ENCODE peak calls at places on chromosomes 6 and 20, in five cellular contexts. B is T-helper 1 cell; W is endothelial cell; U is activated CD8-positive, alpha-beta memory T cell treated with anti-CD3 and anti-CD28 coated beads, Interleukin-2, amount 50 U/mL, for 48 hours; G is T-helper 9 cell. D is an unnamed sample.

GRCh38 chr6:153130515-153131036 is 506 bp downstream of the RGS17 start:
- DNase-seq in W (peak), U (no peak), B (no peak), G (no peak), D (no peak)

GRCh38 chr6:127606131-127606562 is 29.2 kb downstream of the C6orf58 start:
- DNase-seq in G (no peak), W (peak), B (no peak), U (no peak), D (peak)

GRCh38 chr6:139883776-139884175 is 509.3 kb upstream of the CITED2 start:
- DNase-seq in B (no peak), U (no peak), W (no peak), G (no peak), D (no peak)

GRCh38 chr20:46221271-46221670 is 87.0 kb downstream of the CDH22 start:
- DNase-seq in G (no peak), U (no peak), B (no peak), W (no peak), D (peak)

GRCh38 chr20:61765871-61766654 is 299.6 kb downstream of the TAF4 start:
- DNase-seq in G (no peak), W (no peak), U (no peak), B (no peak), D (no peak)

GRCh38 chr20:35768731-35769664 is 2.8 kb upstream of the PHF20 start:
- DNase-seq in B (no peak), W (peak), U (peak), G (no peak), D (peak)

GRCh38 chr6:3356056-3356823 is 97.5 kb downstream of the PSMG4 start:
- DNase-seq in W (peak), U (peak), G (peak), B (peak), D (peak)

GRCh38 chr6:20755631-20756030 is 221.4 kb downstream of the CDKAL1 start:
- DNase-seq in U (no peak), G (no peak), B (no peak), W (no peak), D (no peak)

GRCh38 chr6:46276571-46277142 is 105.9 kb upstream of the ENPP5 start:
- DNase-seq in B (no peak), G (no peak), U (no peak), W (no peak), D (peak)

GRCh38 chr20:17909745-17910345 is 58.7 kb downstream of the SNX5 start:
- DNase-seq in G (no peak), B (no peak), U (no peak), W (no peak), D (peak)

GRCh38 chr6:9116026-9116425 is 680.7 kb upstream of the SLC35B3 start:
- DNase-seq in W (no peak), U (no peak), G (no peak), B (no peak), D (no peak)

GRCh38 chr6:124869412-124869811 is 92.8 kb upstream of the RNF217 start:
- DNase-seq in U (no peak), W (no peak), G (no peak), B (no peak), D (no peak)

GRCh38 chr6:94668896-94669295 is 908.4 kb upstream of the MANEA start:
- DNase-seq in W (no peak), B (no peak), G (no peak), U (no peak), D (no peak)

GRCh38 chr6:143696327-143697000 is 18.7 kb downstream of the PHACTR2 start:
- DNase-seq in G (no peak), W (no peak), U (no peak), B (no peak), D (no peak)

GRCh38 chr20:22686097-22686496 is 101.7 kb upstream of the FOXA2 start:
- DNase-seq in U (no peak), W (peak), B (no peak), G (no peak), D (peak)

GRCh38 chr6:113856571-113857564 is at the start of gene MARCKS:
- DNase-seq in B (no peak), U (peak), W (peak), G (no peak), D (peak)

GRCh38 chr6:132919028-132919427 is 104.7 kb downstream of the RPS12 start:
- DNase-seq in W (no peak), U (no peak), G (no peak), B (no peak), D (peak)

GRCh38 chr6:160122744-160123143 is 1.1 kb downstream of the SLC22A1 start:
- DNase-seq in B (no peak), U (no peak), W (no peak), G (no peak), D (no peak)

GRCh38 chr6:114096553-114097172 is 125.7 kb upstream of the HDAC2 start:
- DNase-seq in U (no peak), B (no peak), G (no peak), W (no peak), D (peak)

GRCh38 chr6:35185302-35185681 is 28.5 kb upstream of the SCUBE3 start:
- DNase-seq in U (no peak), G (no peak), W (peak), B (no peak), D (no peak)

GRCh38 chr6:168538892-168539811 is 98.2 kb downstream of the SMOC2 start:
- DNase-seq in W (no peak), U (no peak), B (no peak), G (no peak), D (no peak)

GRCh38 chr20:63527184-63527583 is 6.6 kb downstream of the PPDPF start:
- DNase-seq in G (no peak), W (no peak), B (no peak), U (no peak), D (no peak)

GRCh38 chr6:13813621-13814175 is 659 bp downstream of the MCUR1 start:
- DNase-seq in W (peak), B (no peak), G (peak), U (no peak), D (peak)

GRCh38 chr6:119985952-119986736 is 636.6 kb upstream of the MAN1A1 start:
- DNase-seq in G (no peak), W (no peak), B (no peak), U (no peak), D (no peak)

GRCh38 chr6:12249516-12250394 is 40.4 kb upstream of the EDN1 start:
- DNase-seq in G (no peak), W (no peak), U (no peak), B (no peak), D (no peak)

GRCh38 chr20:52010541-52010940 is 181.0 kb downstream of the ZFP64 start:
- DNase-seq in W (no peak), U (no peak), B (no peak), G (no peak), D (no peak)